ENCODE peak calls at places on chromosomes 12 and 14, in four cellular contexts. Z is T-helper 9 cell, B is AG20443, G is EH. M is an unnamed sample.
A peak's percentile ranks its signal among the peaks of the same experiment; 100 is the strongest.

GRCh38 chr12:6380141-6381121 is 3.5 kb upstream of the LTBR start:
- DNase-seq in B (peak; percentile 39), G (peak; percentile 72), Z (no peak), M (no peak)

GRCh38 chr14:23365353-23366162 is 586 bp upstream of the EFS start:
- DNase-seq in G (peak; percentile 21), B (peak; percentile 59), Z (no peak), M (no peak)

GRCh38 chr14:55129086-55129427 is at the start of gene LGALS3:
- DNase-seq in G (peak; percentile 72), B (peak; percentile 95), Z (peak; percentile 29), M (no peak)

GRCh38 chr14:50805396-50805795 is 25.6 kb downstream of the NIN start:
- DNase-seq in G (no peak), B (no peak), Z (no peak), M (no peak)

GRCh38 chr14:78074546-78074945 is 95.6 kb upstream of the NRXN3 start:
- DNase-seq in B (no peak), Z (no peak), G (no peak), M (no peak)

GRCh38 chr14:105465209-105466031 is 9.2 kb upstream of the CRIP2 start:
- DNase-seq in Z (no peak), B (no peak), G (peak; percentile 54), M (no peak)

GRCh38 chr14:24411468-24412454 is 13.0 kb downstream of the NYNRIN start:
- DNase-seq in Z (no peak), G (peak; percentile 63), B (peak; percentile 76), M (no peak)

GRCh38 chr12:68477256-68477655 is 133.4 kb upstream of the RAP1B start:
- DNase-seq in G (peak; percentile 38), B (peak; percentile 16), Z (no peak), M (no peak)

GRCh38 chr14:78403278-78403815 is 233.2 kb downstream of the NRXN3 start:
- DNase-seq in G (no peak), Z (no peak), B (no peak), M (no peak)

GRCh38 chr12:52418576-52419110 is 12.5 kb upstream of the KRT82 start:
- DNase-seq in Z (no peak), G (no peak), B (no peak), M (no peak)

GRCh38 chr12:79451988-79452387 is 238.8 kb downstream of the PAWR start:
- DNase-seq in B (peak; percentile 90), G (peak; percentile 95), Z (no peak), M (no peak)

GRCh38 chr14:75222208-75222701 is 45.8 kb upstream of the TMED10 start:
- DNase-seq in G (peak; percentile 91), Z (no peak), B (peak; percentile 83), M (no peak)

GRCh38 chr12:58502236-58502635 is 418.1 kb downstream of the LRIG3 start:
- DNase-seq in B (no peak), G (peak; percentile 60), Z (no peak), M (peak; percentile 91)

GRCh38 chr12:1843641-1844005 is 23.3 kb downstream of the LRTM2 start:
- DNase-seq in G (no peak), B (no peak), Z (no peak), M (no peak)

GRCh38 chr12:123645851-123646250 is 12.2 kb downstream of the GTF2H3 start:
- DNase-seq in B (no peak), G (no peak), Z (no peak), M (no peak)

GRCh38 chr12:118549506-118550109 is 173.3 kb downstream of the SUDS3 start:
- DNase-seq in B (no peak), G (no peak), Z (no peak), M (no peak)

GRCh38 chr12:85036241-85036707 is at the start of the genes LRRIQ1 and TSPAN19:
- DNase-seq in G (peak; percentile 70), B (peak; percentile 48), Z (peak; percentile 0), M (peak; percentile 83)

GRCh38 chr12:127903146-127903545 is 363.8 kb upstream of the TMEM132C start:
- DNase-seq in Z (no peak), G (peak; percentile 73), B (peak; percentile 14), M (no peak)

GRCh38 chr12:27975222-27976136 is 2.9 kb upstream of the PTHLH start:
- DNase-seq in G (peak; percentile 69), B (peak; percentile 72), Z (no peak), M (no peak)

GRCh38 chr14:103879570-103880333 is 32.4 kb upstream of the PPP1R13B start:
- DNase-seq in B (peak; percentile 76), G (peak; percentile 59), Z (no peak), M (no peak)

GRCh38 chr12:105574056-105574715 is 243.7 kb downstream of the C12orf75 start:
- DNase-seq in Z (no peak), G (peak; percentile 69), B (no peak), M (no peak)

GRCh38 chr12:19482036-19482435 is 42.7 kb downstream of the AEBP2 start:
- DNase-seq in G (no peak), Z (no peak), B (no peak), M (no peak)

GRCh38 chr12:88805692-88806091 is 225.4 kb upstream of the KITLG start:
- DNase-seq in Z (no peak), G (peak; percentile 58), B (peak; percentile 27), M (no peak)

GRCh38 chr14:56998728-56999127 is 188.4 kb upstream of the OTX2 start:
- DNase-seq in B (no peak), G (no peak), Z (no peak), M (no peak)

GRCh38 chr14:96575233-96575632 is 73.1 kb downstream of the PAPOLA start:
- DNase-seq in G (no peak), B (no peak), Z (no peak), M (no peak)

GRCh38 chr12:90027889-90028570 is 319.4 kb upstream of the ATP2B1 start:
- DNase-seq in B (no peak), Z (no peak), G (peak; percentile 81), M (no peak)

GRCh38 chr12:52380271-52380694 is 5.2 kb downstream of the KRT84 start:
- DNase-seq in B (peak; percentile 39), Z (no peak), G (peak; percentile 52), M (no peak)

GRCh38 chr12:55060970-55061543 is 41.3 kb downstream of the NEUROD4 start:
- DNase-seq in G (no peak), B (no peak), Z (no peak), M (no peak)

GRCh38 chr12:11718768-11719253 is 69.3 kb downstream of the ETV6 start:
- DNase-seq in G (peak; percentile 84), Z (no peak), B (peak; percentile 62), M (no peak)

GRCh38 chr14:91338369-91338768 is 79.3 kb downstream of the CCDC88C start:
- DNase-seq in Z (no peak), B (no peak), G (no peak), M (no peak)

GRCh38 chr14:56723418-56723817 is 86.9 kb downstream of the OTX2 start:
- DNase-seq in Z (no peak), B (no peak), G (no peak), M (no peak)

GRCh38 chr14:73166399-73166798 is 30.1 kb downstream of the PSEN1 start:
- DNase-seq in G (no peak), Z (no peak), B (no peak), M (no peak)

GRCh38 chr14:106141242-106142220 is 615.1 kb downstream of the TMEM121 start:
- DNase-seq in G (no peak), Z (peak; percentile 37), B (no peak), M (peak; percentile 40)

GRCh38 chr12:124518051-124518932 is 49.1 kb downstream of the NCOR2 start:
- DNase-seq in Z (no peak), B (peak; percentile 94), G (peak; percentile 99), M (no peak)

GRCh38 chr14:63652406-63652805 is 10.7 kb upstream of the WDR89 start:
- DNase-seq in G (no peak), Z (no peak), B (no peak), M (no peak)

GRCh38 chr14:23183076-23183475 is 384 bp downstream of the SLC7A8 start:
- DNase-seq in G (peak; percentile 20), Z (no peak), B (peak; percentile 30), M (no peak)

GRCh38 chr12:28941248-28941647 is 207.8 kb upstream of the FAR2 start:
- DNase-seq in G (peak; percentile 38), B (peak; percentile 25), Z (no peak), M (no peak)

GRCh38 chr12:128644664-128645296 is 179.0 kb downstream of the SLC15A4 start:
- DNase-seq in B (no peak), Z (peak; percentile 6), G (no peak), M (no peak)

M was measured in NCI-H1930.